ENCODE peak calls at places on chromosome 2, in six cellular contexts. G is A549, I is hepatocyte, U is SJSA1, F is fibroblast of lung, Y is stomach. M is an unnamed sample.

GRCh38 chr2:185006481-185006880 is 408.2 kb downstream of the ZNF804A start:
- DNase-seq in G (no peak), I (no peak), U (no peak), F (no peak), Y (no peak), M (no peak)

GRCh38 chr2:197208841-197209240 is 101.7 kb downstream of the ANKRD44 start:
- DNase-seq in G (no peak), I (no peak), U (no peak), F (peak; percentile 51), Y (no peak), M (no peak)

GRCh38 chr2:234137400-234138014 is 87.0 kb downstream of the SPP2 start:
- DNase-seq in G (peak; percentile 21), I (peak; percentile 39), U (peak; percentile 91), F (peak; percentile 90), Y (no peak), M (no peak)

GRCh38 chr2:6401301-6401700 is 464.4 kb downstream of the CMPK2 start:
- DNase-seq in G (no peak), I (no peak), U (no peak), F (peak; percentile 14), Y (no peak), M (no peak)

GRCh38 chr2:81403508-81403907 is 1099.0 kb upstream of the LRRTM1 start:
- DNase-seq in G (no peak), I (no peak), U (no peak), F (no peak), Y (no peak), M (no peak)

GRCh38 chr2:176109955-176110345 is 2.9 kb downstream of the HOXD11 start:
- DNase-seq in G (no peak), I (no peak), U (no peak), F (no peak), Y (no peak), M (no peak)

GRCh38 chr2:26704441-26704977 is 12.0 kb downstream of the KCNK3 start:
- DNase-seq in G (no peak), I (no peak), U (no peak), F (peak; percentile 83), Y (no peak), M (no peak)

GRCh38 chr2:237818066-237818473 is 19.5 kb downstream of the RBM44 start:
- DNase-seq in G (no peak), I (peak; percentile 23), U (no peak), F (peak; percentile 65), Y (no peak), M (no peak)

GRCh38 chr2:66531156-66531555 is 96.2 kb downstream of the MEIS1 start:
- DNase-seq in G (no peak), I (no peak), U (no peak), F (peak; percentile 35), Y (no peak), M (no peak)

GRCh38 chr2:132645943-132646804 is 23.8 kb downstream of the LYPD1 start:
- DNase-seq in G (no peak), I (no peak), U (no peak), F (no peak), Y (no peak), M (no peak)

GRCh38 chr2:207513577-207514257 is 16.0 kb upstream of the CREB1 start:
- DNase-seq in G (no peak), I (no peak), U (peak; percentile 92), F (peak; percentile 99), Y (no peak), M (no peak)

GRCh38 chr2:9238927-9239326 is 32.3 kb downstream of the ASAP2 start:
- DNase-seq in G (no peak), I (no peak), U (no peak), F (no peak), Y (no peak), M (no peak)

GRCh38 chr2:88500691-88501090 is 48.2 kb upstream of the FOXI3 start:
- DNase-seq in G (no peak), I (no peak), U (no peak), F (no peak), Y (no peak), M (no peak)

GRCh38 chr2:231227309-231228162 is 29.1 kb downstream of the ARMC9 start:
- DNase-seq in G (peak; percentile 92), I (peak; percentile 88), U (peak; percentile 65), F (peak; percentile 66), Y (peak; percentile 55), M (no peak)

GRCh38 chr2:33312389-33312788 is 164.1 kb upstream of the RASGRP3 start:
- DNase-seq in G (no peak), I (no peak), U (no peak), F (no peak), Y (no peak), M (no peak)

GRCh38 chr2:38474058-38474457 is 97.0 kb upstream of the ATL2 start:
- DNase-seq in G (no peak), I (no peak), U (no peak), F (no peak), Y (no peak), M (no peak)

GRCh38 chr2:52518673-52519072 is 1248.9 kb upstream of the CHAC2 start:
- DNase-seq in G (no peak), I (no peak), U (no peak), F (peak; percentile 24), Y (no peak), M (no peak)

GRCh38 chr2:73244580-73244979 is 10.5 kb downstream of the CCT7 start:
- DNase-seq in G (no peak), I (no peak), U (no peak), F (no peak), Y (no peak), M (no peak)

GRCh38 chr2:235523021-235523420 is 29.2 kb downstream of the AGAP1 start:
- DNase-seq in G (no peak), I (no peak), U (no peak), F (no peak), Y (no peak), M (no peak)

GRCh38 chr2:128526455-128526976 is 207.8 kb upstream of the HS6ST1 start:
- DNase-seq in G (no peak), I (no peak), U (no peak), F (no peak), Y (peak; percentile 8), M (no peak)

GRCh38 chr2:29747786-29748470 is 173.5 kb downstream of the ALK start:
- DNase-seq in G (peak; percentile 77), I (no peak), U (peak; percentile 53), F (peak; percentile 99), Y (no peak), M (no peak)

GRCh38 chr2:196137271-196137670 is 34.1 kb downstream of the STK17B start:
- DNase-seq in G (no peak), I (no peak), U (no peak), F (peak; percentile 51), Y (no peak), M (no peak)

GRCh38 chr2:196131384-196131861 is 40.0 kb downstream of the STK17B start:
- DNase-seq in G (no peak), I (peak; percentile 28), U (peak; percentile 70), F (peak; percentile 25), Y (peak; percentile 48), M (peak; percentile 27)

GRCh38 chr2:196140213-196140612 is 31.2 kb downstream of the STK17B start:
- DNase-seq in G (no peak), I (no peak), U (no peak), F (no peak), Y (no peak), M (no peak)

GRCh38 chr2:196131949-196132925 is 39.1 kb downstream of the STK17B start:
- DNase-seq in G (no peak), I (no peak), U (peak; percentile 21), F (peak; percentile 43), Y (no peak), M (no peak)

DNA sequence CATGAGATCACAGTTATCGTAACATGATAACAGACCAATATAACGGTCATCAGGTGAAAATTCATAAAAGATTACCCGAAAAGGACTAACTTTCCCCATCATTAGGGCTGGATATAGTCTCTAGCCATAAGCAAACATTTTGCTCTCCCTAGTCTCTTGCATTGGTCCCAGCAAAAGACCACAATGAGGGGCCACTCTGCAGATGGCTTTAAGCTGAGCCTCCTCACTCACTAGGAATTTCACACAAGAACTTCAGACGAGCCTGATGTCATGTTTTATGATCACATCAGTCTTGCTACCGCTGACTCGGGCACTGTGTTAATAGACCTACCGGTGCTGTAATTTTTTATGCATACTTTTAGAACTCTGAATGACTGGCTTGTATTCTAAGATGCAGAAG is 35.2 kb downstream of the STK17B start:
- DNase-seq in G (no peak), I (no peak), U (no peak), F (peak; percentile 37), Y (no peak), M (no peak)
- H3K9me3 ChIP-seq in G (peaks cover 7% of the 10 kb centered on the region), I (peaks cover 20% of the 10 kb centered on the region), U (no peaks in the 10 kb centered on the region), F (no peaks in the 10 kb centered on the region), Y (peaks cover 25% of the 10 kb centered on the region), M (peaks cover 3% of the 10 kb centered on the region)

DNA sequence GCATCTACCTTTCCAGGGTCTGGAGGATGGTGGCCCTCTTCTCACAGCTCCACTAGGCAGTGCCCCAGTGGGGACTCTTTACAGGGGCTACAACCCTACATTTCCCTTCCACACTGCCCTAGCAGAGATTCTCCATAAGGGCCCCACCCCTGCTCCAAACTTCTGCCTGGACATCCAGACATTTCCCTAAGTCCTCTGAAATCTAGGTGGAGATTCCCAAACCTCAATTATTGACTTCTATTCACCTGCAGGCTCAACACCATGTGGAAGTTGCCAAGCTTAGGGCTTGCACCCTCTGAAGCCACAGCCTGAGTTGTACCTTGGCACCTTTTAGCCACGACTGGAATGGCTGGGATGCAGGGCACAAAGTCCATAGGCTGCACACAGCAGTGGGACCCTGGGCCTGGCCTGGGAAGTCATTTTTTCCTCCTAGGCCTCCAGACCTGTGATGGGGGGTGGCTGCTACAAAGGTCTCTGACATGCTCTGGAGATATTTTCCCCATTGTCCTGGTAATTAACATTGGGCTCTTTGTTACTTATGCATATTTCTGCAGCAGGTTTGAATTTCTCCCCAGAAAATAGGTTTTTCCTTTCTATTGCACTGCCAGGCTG is 53.7 kb upstream of the ST3GAL5 start:
- DNase-seq in G (no peak), I (no peak), U (no peak), F (no peak), Y (peak; percentile 5), M (no peak)
- H3K9me3 ChIP-seq in G (peaks cover 54% of the 10 kb centered on the region), I (no peaks in the 10 kb centered on the region), U (peaks cover 5% of the 10 kb centered on the region), F (no peaks in the 10 kb centered on the region), Y (peaks cover 19% of the 10 kb centered on the region), M (peaks cover 4% of the 10 kb centered on the region)

GRCh38 chr2:83764447-83765005 is 694.6 kb downstream of the SUCLG1 start:
- DNase-seq in G (no peak), I (no peak), U (no peak), F (no peak), Y (no peak), M (no peak)
- H3K9me3 ChIP-seq in G (peaks cover 13% of the 10 kb centered on the region), I (peaks cover 9% of the 10 kb centered on the region), U (no peaks in the 10 kb centered on the region), F (no peaks in the 10 kb centered on the region), Y (peaks cover 37% of the 10 kb centered on the region), M (no peaks in the 10 kb centered on the region)

DNA sequence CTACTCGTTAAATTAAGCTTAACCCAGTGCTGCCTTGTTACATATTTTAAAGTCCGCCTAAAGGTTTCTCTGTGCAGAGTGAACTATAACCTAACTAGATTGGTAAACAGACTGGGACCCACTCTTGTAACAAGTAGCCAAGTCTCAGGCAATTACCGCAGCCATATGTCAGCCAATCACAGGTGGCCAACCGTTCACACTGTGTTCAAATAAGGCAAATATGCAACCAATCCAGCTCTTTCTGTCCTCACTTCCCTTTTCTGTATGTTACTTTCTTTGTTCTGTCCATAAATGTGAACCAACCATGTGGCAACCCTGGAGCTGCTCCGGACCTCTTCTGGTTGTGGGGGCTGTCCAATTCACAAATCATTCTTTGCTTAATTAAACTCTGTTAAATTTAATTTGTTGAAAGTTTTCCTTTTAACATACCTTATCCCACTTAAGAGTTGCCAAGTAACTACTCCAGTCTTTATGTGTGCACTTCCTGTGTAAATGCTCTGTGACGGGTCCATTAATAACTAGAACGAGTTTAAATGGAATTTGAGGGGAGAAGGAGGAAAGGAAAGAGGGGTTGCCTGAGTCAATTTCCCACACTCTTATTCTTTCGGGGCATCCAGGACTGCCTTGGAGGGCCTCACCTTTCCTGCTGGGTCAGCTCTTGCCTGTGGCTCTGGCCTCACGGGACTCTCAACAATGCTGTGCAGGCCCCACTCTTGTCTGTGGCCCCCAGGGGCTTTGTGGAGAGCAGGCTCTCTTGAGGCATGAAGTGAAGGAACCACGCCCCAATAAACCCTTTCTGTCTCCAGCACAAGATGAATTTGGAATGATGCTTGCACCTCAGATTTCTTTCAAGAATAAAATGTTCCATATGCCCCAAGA is 6.6 kb upstream of the RPL37A start:
- DNase-seq in G (no peak), I (no peak), U (no peak), F (peak; percentile 42), Y (no peak), M (no peak)
- H3K9me3 ChIP-seq in G (no peaks in the 10 kb centered on the region), I (no peaks in the 10 kb centered on the region), U (no peaks in the 10 kb centered on the region), F (no peaks in the 10 kb centered on the region), Y (no peaks in the 10 kb centered on the region), M (no peaks in the 10 kb centered on the region)